ENCODE peak calls at places on chromosomes 12 and 14, in four cellular contexts. B, D, Z and V are unnamed samples.
A peak's percentile ranks its signal among the peaks of the same experiment; 100 is the strongest.

GRCh38 chr12:23484238-23484637 is 465.2 kb downstream of the SOX5 start:
- DNase-seq in B (no peak), D (no peak), Z (no peak), V (no peak)

GRCh38 chr12:24078318-24078765 is 128.9 kb upstream of the SOX5 start:
- DNase-seq in B (no peak), D (no peak), Z (peak; percentile 96), V (no peak)

GRCh38 chr12:75834591-75834990 is 197.0 kb downstream of the PHLDA1 start:
- DNase-seq in B (no peak), D (no peak), Z (no peak), V (no peak)

GRCh38 chr14:64722842-64723447 is 18.7 kb downstream of the PLEKHG3 start:
- DNase-seq in B (no peak), D (no peak), Z (no peak), V (no peak)

GRCh38 chr12:20272801-20273200 is 95.5 kb upstream of the PDE3A start:
- DNase-seq in B (no peak), D (no peak), Z (no peak), V (no peak)

GRCh38 chr14:90140956-90141316 is 79.1 kb downstream of the KCNK13 start:
- DNase-seq in B (no peak), D (no peak), Z (no peak), V (no peak)

GRCh38 chr12:117874842-117875434 is 93.9 kb downstream of the KSR2 start:
- DNase-seq in B (no peak), D (peak; percentile 76), Z (peak; percentile 45), V (peak; percentile 88)

GRCh38 chr14:49687942-49688700 is at the start of gene POLE2:
- DNase-seq in B (no peak), D (peak; percentile 73), Z (peak; percentile 55), V (peak; percentile 87)

GRCh38 chr14:52315355-52315718 is 1.2 kb downstream of the PTGER2 start:
- DNase-seq in B (no peak), D (no peak), Z (no peak), V (no peak)

GRCh38 chr14:64186231-64187129 is 107.7 kb downstream of the ESR2 start:
- DNase-seq in B (no peak), D (no peak), Z (no peak), V (peak; percentile 44)

GRCh38 chr14:75088153-75088552 is 18.7 kb downstream of the ZC2HC1C start:
- DNase-seq in B (no peak), D (no peak), Z (no peak), V (no peak)

GRCh38 chr12:68868043-68868790 is 60.2 kb downstream of the MDM2 start:
- DNase-seq in B (no peak), D (no peak), Z (no peak), V (no peak)

GRCh38 chr12:47739959-47740358 is 14.7 kb upstream of the ENDOU start:
- DNase-seq in B (no peak), D (peak; percentile 69), Z (peak; percentile 15), V (no peak)

GRCh38 chr14:102272392-102272791 is 32.6 kb downstream of the MOK start:
- DNase-seq in B (no peak), D (no peak), Z (no peak), V (no peak)

GRCh38 chr12:4388662-4389061 is 9.2 kb upstream of the FGF23 start:
- DNase-seq in B (no peak), D (peak; percentile 52), Z (no peak), V (no peak)

GRCh38 chr12:120583478-120584030 is 2.4 kb upstream of the POP5 start:
- DNase-seq in B (no peak), D (peak; percentile 78), Z (peak; percentile 54), V (peak; percentile 90)

GRCh38 chr12:105330938-105331804 is 680 bp downstream of the C12orf75 start:
- DNase-seq in B (no peak), D (peak; percentile 19), Z (no peak), V (peak; percentile 25)

GRCh38 chr14:50797250-50798047 is 33.5 kb downstream of the NIN start:
- DNase-seq in B (no peak), D (no peak), Z (no peak), V (no peak)

GRCh38 chr12:39103552-39104165 is 198.3 kb upstream of the CPNE8 start:
- DNase-seq in B (peak; percentile 15), D (peak; percentile 35), Z (peak; percentile 59), V (no peak)

GRCh38 chr14:48398675-48399282 is 723.4 kb upstream of the MDGA2 start:
- DNase-seq in B (no peak), D (peak; percentile 8), Z (peak; percentile 16), V (no peak)

DNA sequence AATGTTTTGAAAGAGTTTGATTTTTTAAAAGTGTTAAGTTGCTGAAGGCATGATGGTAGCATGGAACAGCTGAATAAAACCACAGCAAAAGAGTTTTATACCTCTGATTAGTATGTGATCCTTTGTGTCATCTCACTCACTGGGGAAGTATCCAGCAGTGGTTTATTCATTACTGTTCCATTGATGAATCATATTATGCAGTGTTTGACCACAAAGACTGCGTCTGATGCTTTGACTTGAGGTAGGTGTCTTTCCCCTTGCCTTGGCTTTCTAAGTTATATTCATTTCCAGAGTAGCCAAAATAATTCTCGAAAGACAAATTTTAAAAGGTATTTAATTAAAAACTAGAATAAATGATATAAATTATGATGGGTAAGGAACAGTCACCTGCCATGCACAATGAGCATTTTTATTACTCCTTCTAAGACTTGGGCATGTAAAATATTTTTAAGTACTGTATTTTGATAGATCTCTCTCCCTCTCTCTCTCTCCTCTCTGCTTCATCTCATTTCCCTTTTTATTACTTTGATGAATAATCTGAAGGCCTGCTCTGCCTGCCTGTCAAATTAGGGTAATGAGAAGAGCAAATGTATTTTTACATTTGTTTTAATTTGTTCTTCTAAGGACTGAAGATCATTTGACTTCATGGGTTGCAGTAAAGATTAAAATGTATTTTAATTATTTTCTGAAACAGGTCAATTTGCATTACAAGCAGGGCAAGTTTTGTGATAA is 164.9 kb downstream of the NAV3 start:
- DNase-seq in B (peak; percentile 32), D (no peak), Z (no peak), V (no peak)
- TF ChIP-seq ETV6 in B (peak; percentile 79), D (no peak), Z (no peak), V (no peak)

GRCh38 chr12:70686907-70687306 is 49.7 kb upstream of the PTPRB start:
- DNase-seq in B (no peak), D (no peak), Z (no peak), V (no peak)
- TF ChIP-seq ETV6 in B (no peak), D (no peak), Z (no peak), V (no peak)

DNA sequence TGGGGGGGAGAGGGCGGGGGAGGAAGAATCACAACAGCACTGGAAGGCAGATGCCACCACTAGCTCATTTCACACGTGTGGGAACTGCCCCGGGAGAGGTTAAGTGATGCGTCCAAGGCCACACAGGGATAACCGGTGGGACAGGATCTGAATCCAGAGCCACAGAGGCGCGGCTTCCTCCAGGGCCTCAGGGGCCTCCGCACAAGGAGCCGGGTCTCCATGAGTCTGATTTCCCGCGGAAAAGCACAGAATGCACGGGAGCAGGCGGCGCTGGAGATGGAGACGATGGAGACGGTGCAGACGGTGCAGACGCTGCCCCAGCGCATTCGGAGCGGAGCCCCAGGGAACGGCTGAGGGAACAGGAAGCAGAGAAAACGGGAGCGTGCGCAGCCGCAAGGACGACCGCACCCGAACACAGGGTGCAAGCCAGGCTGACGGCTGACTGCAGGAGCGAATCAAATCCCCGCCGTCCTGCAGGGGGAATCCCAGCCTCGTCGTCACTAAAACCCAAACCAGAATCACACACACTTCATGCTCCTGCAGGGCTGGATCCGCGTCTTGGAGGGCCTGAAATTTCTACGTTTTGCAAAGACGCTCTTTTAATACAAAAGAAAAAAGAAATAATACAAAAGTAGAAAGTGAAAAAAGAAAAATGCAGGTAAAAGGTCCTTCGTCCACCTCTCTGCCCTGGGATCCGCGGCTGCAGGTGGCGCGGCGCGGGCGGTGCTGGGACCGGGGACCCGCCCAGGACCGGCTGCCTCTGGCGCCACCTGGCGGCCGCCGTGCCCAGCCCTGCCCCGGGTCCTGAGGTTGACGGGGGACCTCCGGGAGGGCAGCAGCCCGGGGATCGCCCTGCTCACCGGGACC is 20.4 kb downstream of the STX2 start:
- DNase-seq in B (peak; percentile 28), D (peak; percentile 52), Z (no peak), V (peak; percentile 90)
- TF ChIP-seq ETV6 in B (no peak), D (no peak), Z (no peak), V (peak; percentile 73)

DNA sequence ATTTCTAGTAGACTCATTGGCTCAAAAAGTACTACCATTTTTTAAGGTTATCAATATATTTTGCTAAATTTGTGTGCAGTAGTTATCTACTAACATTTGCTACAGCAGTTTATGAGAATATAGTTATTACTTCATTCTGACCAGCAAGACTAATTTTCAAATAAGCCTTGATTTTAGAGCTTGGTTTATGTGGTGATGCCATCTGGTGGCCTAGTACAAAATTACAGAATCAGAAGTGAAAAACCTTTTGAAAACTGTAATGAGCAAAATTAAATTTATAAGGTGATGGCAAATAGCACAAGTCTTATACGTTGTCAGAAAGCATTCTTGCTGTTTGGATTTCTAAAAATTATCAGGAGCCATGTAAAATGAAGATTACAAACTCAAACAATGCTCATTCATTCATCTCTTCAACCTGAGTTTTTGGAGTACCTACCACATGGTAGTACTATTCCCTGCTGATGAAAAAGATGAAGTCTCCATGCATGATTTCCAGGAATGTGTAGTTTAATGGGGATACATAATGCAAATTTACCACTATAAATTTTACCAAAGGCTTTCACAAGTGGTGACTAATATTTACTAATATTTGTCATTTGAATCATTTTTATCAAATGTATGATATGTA is 51.0 kb downstream of the MAGOHB start:
- DNase-seq in B (no peak), D (peak; percentile 10), Z (peak; percentile 16), V (no peak)
- TF ChIP-seq ETV6 in B (no peak), D (no peak), Z (no peak), V (no peak)

DNA sequence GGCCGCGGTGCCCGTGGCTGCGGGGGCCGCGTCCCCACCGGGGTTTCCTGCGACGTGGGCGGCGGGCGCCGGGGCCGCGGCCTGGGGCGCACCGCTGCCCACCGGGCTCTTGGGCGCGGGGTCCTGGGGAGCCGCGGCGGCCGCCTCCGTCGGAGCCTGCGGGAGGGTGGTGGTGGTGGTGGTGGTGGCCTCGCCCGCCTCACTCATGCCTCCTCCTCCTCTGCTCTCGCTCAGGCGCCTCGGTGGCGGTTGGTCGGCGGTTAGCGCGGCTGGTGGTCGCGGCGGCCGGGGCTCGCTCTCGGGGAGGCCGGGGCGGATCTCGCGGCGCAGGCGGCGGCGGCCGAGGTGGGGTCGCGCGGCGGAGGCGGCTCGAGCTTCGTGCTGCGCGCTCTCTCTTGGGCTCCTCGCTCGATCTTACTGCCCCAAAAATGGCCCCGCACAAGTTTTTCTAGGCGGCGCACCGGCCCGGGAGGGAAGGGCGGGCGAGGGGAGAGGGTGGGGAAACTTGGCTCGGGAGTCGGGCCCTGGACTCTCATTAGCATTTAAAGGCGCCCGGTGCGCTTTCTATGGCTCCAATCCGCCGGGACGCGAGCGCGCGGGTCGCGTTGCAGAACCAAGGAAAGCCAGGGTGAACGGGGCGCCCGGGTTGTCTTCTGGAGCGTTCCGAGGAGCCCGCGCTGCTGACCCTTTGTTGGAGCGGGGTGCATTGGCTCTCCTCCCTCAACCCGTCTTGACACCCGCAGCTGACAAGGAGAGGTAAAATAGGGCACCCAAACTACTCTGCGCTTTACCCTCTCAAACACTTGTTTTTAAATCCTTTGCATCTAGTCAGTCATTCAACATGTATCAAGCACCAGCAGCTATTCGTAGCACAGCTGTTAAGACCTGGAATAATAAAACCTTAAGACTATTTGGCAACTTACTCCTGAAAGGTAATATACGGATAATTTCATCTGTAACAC is at the start of gene YBX3:
- DNase-seq in B (no peak), D (peak; percentile 36), Z (peak; percentile 69), V (peak; percentile 79)
- TF ChIP-seq ETV6 in B (no peak), D (no peak), Z (no peak), V (no peak)

DNA sequence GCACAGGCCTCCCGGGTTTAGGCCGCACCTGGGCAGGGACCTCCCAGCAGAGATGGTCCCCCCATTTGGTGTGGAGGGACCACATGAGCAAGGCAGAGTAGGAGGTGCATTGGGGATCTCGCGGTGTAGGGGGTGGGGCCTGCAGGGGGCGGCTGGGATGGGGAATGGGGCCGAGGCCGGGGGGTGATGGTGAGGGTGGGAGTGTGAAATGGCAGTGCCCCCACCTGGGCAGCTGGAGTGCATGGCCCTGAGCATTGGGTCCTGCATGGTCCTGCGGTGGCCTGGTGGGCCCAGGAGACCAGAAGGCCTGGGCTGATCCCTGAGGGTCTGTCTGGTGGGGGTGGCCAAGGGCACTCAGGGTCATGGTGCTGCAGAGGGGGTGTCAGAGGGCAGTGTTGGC is 111.8 kb downstream of the KIF26A start:
- DNase-seq in B (no peak), D (no peak), Z (no peak), V (no peak)
- TF ChIP-seq ETV6 in B (no peak), D (no peak), Z (no peak), V (no peak)